ENCODE peak calls at places on chromosomes 7 and 10, in seven cellular contexts. N is cardiac fibroblast; P is fibroblast of the aortic adventitia; Y is suprapubic skin; I is lower lobe of right lung; M is Jurkat, Clone E6-1; X is bronchial epithelial cell. J is an unnamed sample.
A peak's percentile ranks its signal among the peaks of the same experiment; 100 is the strongest.

GRCh38 chr10:72126872-72127232 is 38.5 kb upstream of the SPOCK2 start:
- DNase-seq in N (no peak), P (no peak), Y (no peak), I (no peak), M (no peak), X (no peak), J (no peak)

GRCh38 chr7:137847418-137848050 is 760 bp upstream of the DGKI start:
- DNase-seq in N (peak; percentile 28), P (no peak), Y (no peak), I (no peak), M (no peak), X (no peak), J (no peak)

GRCh38 chr10:49606981-49607535 is 3.1 kb upstream of the SLC18A3 start:
- DNase-seq in N (peak; percentile 76), P (peak; percentile 70), Y (peak; percentile 79), I (peak; percentile 84), M (peak; percentile 75), X (peak; percentile 47), J (peak; percentile 22)

GRCh38 chr7:46139079-46139478 is 218.0 kb upstream of the IGFBP3 start:
- DNase-seq in N (peak; percentile 89), P (peak; percentile 67), Y (no peak), I (no peak), M (no peak), X (peak; percentile 87), J (peak; percentile 80)

GRCh38 chr7:11716185-11716584 is 115.8 kb downstream of the THSD7A start:
- DNase-seq in N (peak; percentile 87), P (peak; percentile 73), Y (no peak), I (no peak), M (no peak), X (peak; percentile 72), J (peak; percentile 58)

GRCh38 chr10:131267814-131268095 is 43.8 kb downstream of the TCERG1L start:
- DNase-seq in N (no peak), P (no peak), Y (peak; percentile 26), I (no peak), M (no peak), X (no peak), J (no peak)

GRCh38 chr10:96924861-96925260 is 92.8 kb downstream of the LCOR start:
- DNase-seq in N (no peak), P (no peak), Y (no peak), I (no peak), M (no peak), X (no peak), J (no peak)

GRCh38 chr7:32586291-32587221 is 91.3 kb downstream of the AVL9 start:
- DNase-seq in N (peak; percentile 98), P (peak; percentile 97), Y (no peak), I (no peak), M (no peak), X (peak; percentile 61), J (peak; percentile 95)

GRCh38 chr7:64881461-64882287 is 21.4 kb upstream of the ZNF273 start:
- DNase-seq in N (no peak), P (no peak), Y (peak; percentile 65), I (no peak), M (no peak), X (no peak), J (no peak)

GRCh38 chr10:95363303-95363912 is 72.6 kb upstream of the PDLIM1 start:
- DNase-seq in N (peak; percentile 80), P (peak; percentile 83), Y (no peak), I (no peak), M (peak; percentile 67), X (peak; percentile 69), J (peak; percentile 17)

GRCh38 chr7:24924375-24924774 is 55.6 kb downstream of the OSBPL3 start:
- DNase-seq in N (no peak), P (no peak), Y (no peak), I (no peak), M (no peak), X (no peak), J (no peak)

GRCh38 chr10:25952857-25953256 is 18.8 kb downstream of the MYO3A start:
- DNase-seq in N (no peak), P (no peak), Y (no peak), I (no peak), M (no peak), X (no peak), J (no peak)

GRCh38 chr10:118278649-118279048 is 63.5 kb downstream of the FAM204A start:
- DNase-seq in N (peak; percentile 38), P (no peak), Y (no peak), I (no peak), M (no peak), X (peak; percentile 76), J (no peak)

GRCh38 chr7:131562941-131563340 is 6.5 kb upstream of the PODXL start:
- DNase-seq in N (peak; percentile 27), P (no peak), Y (no peak), I (no peak), M (no peak), X (no peak), J (no peak)

GRCh38 chr10:124648738-124649137 is 95.4 kb downstream of the FAM53B start:
- DNase-seq in N (peak; percentile 82), P (peak; percentile 64), Y (no peak), I (peak; percentile 74), M (peak; percentile 96), X (peak; percentile 88), J (peak; percentile 89)

GRCh38 chr10:1535337-1535957 is 201.9 kb downstream of the ADARB2 start:
- DNase-seq in N (no peak), P (no peak), Y (no peak), I (no peak), M (no peak), X (no peak), J (no peak)

GRCh38 chr10:71231196-71231595 is 18.8 kb downstream of the UNC5B start:
- DNase-seq in N (no peak), P (no peak), Y (no peak), I (no peak), M (no peak), X (no peak), J (no peak)

GRCh38 chr10:77190275-77190674 is 447.3 kb downstream of the KCNMA1 start:
- DNase-seq in N (no peak), P (no peak), Y (no peak), I (no peak), M (peak; percentile 17), X (no peak), J (no peak)

DNA sequence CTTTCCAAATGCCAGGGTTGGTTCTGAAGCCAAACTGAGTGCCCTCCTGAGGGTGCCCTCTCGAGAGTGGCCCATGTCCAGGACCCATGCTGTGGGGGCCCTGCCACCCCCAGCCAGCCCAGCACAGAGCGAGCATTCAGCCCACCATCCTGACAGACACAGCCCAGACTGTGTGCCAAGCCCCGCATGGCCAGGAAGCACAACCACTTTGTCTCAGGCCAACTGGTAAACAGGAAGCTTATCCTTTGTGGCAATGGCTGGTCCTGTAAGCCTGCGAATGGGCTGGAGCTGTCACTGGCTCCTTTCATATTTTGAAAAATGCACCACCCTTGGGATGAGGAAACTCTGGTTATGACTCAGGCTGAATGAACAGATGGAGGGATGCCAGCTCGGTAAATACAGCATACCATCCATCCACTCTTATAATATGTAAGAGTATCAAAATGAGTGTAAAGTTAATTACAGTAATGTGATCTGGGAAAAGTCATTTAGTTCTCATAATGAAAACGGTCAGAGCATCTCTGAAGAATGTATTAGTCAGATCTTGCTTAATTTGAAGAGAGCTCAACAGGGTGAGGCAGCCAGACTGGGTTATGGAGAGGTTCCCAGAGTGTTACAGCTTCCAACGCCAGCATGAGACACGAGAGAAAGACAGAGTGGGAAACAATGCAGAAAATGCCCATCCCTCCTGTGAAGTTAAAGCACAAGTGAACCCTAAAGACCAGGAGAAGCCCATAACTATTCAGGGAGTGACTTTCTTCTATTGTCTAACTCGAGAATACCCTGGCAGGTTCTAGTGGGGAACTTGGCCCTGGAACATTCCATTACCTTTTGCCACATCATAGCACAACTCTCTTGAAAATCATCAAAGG is 65.1 kb downstream of the STK17A start:
- DNase-seq in N (peak; percentile 99), P (peak; percentile 100), Y (peak; percentile 81), I (peak; percentile 62), M (no peak), X (peak; percentile 99), J (peak; percentile 98)
- H3K4me3 ChIP-seq in N (peak overlapping the region; percentile 37), P (peak overlapping the region; percentile 52), Y (no peak overlapping the region), I (peak overlapping the region; percentile 13), M (peak overlapping the region; percentile 13), X (no peak overlapping the region), J (peak overlapping the region; percentile 19)

GRCh38 chr7:153939654-153940053 is 112.5 kb upstream of the DPP6 start:
- DNase-seq in N (no peak), P (no peak), Y (no peak), I (no peak), M (no peak), X (no peak), J (no peak)

GRCh38 chr7:153942036-153942435 is 110.2 kb upstream of the DPP6 start:
- DNase-seq in N (no peak), P (no peak), Y (no peak), I (no peak), M (no peak), X (no peak), J (no peak)

GRCh38 chr7:153941061-153941460 is 111.1 kb upstream of the DPP6 start:
- DNase-seq in N (no peak), P (no peak), Y (no peak), I (no peak), M (no peak), X (no peak), J (no peak)

GRCh38 chr7:153948055-153948454 is 104.1 kb upstream of the DPP6 start:
- DNase-seq in N (no peak), P (no peak), Y (no peak), I (no peak), M (peak; percentile 2), X (no peak), J (no peak)

GRCh38 chr7:153943428-153944370 is 108.5 kb upstream of the DPP6 start:
- DNase-seq in N (no peak), P (no peak), Y (no peak), I (no peak), M (no peak), X (no peak), J (no peak)
- H3K4me3 ChIP-seq in N (no peak overlapping the region), P (no peak overlapping the region), Y (no peak overlapping the region), I (no peak overlapping the region), M (no peak overlapping the region), X (no peak overlapping the region), J (no peak overlapping the region)

DNA sequence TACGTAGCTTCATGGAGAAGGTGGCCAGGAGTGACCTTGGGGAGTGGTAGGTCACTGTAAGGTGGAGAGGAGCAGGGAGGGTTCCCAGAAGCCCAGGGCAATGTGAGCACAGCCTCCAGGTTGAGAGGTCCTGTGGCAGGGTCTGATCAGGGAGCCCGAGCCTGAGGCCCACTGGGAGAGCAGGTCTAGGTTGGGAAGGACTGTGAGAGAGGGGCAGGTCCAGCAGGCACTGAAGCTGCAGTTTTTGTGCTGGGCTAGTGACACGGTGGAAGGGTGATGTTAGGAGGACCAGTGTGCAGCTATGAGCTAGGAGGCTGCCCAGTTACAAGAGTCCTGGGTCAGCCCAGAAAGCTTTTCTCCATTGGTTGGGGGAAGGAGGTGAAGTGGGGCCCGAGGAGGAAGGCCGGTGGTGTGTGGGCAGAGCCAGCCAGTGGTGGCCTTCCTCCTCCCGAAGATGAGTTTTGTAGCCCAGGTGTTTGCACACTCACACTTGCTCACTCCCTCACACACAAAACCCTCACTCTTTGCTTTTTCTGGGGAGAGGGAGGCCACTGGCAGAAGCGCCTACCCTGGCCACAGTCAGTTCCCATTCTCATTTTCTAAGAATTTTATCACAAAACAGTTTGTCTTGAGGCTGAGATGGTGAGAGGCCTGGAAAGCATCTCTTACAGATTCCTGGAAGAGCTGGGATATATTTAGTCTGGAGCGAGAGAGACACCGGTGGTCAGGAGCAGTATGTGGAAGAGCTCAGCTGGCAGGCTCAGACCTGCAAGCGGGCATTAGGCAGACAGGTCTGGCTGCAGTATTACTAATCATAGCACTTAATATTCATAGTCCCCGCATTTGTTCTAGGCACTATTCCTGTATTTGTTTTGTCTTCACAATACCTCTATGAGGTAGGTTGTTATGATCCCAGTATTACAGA is 57.1 kb downstream of the ZNF467 start:
- DNase-seq in N (no peak), P (peak; percentile 39), Y (peak; percentile 77), I (no peak), M (no peak), X (peak; percentile 91), J (no peak)
- H3K4me3 ChIP-seq in N (no peak overlapping the region), P (peak overlapping the region; percentile 77), Y (no peak overlapping the region), I (no peak overlapping the region), M (peak overlapping the region; percentile 87), X (no peak overlapping the region), J (peak overlapping the region; percentile 74)

GRCh38 chr7:96996111-96996936 is 9.0 kb upstream of the DLX6 start:
- DNase-seq in N (no peak), P (no peak), Y (no peak), I (no peak), M (no peak), X (no peak), J (no peak)
- H3K4me3 ChIP-seq in N (no peak overlapping the region), P (no peak overlapping the region), Y (no peak overlapping the region), I (no peak overlapping the region), M (no peak overlapping the region), X (no peak overlapping the region), J (no peak overlapping the region)

J was measured in skeletal muscle cell.